ENCODE peak calls at places on chromosomes 2 and 18, in five cellular contexts. E, X, H, V and Q are unnamed samples.

GRCh38 chr2:85846411-85846810 is 42.4 kb downstream of the ST3GAL5 start:
- DNase-seq in E (peak; percentile 63), X (no peak), H (no peak), V (peak; percentile 85), Q (peak; percentile 16)

GRCh38 chr18:78986018-78986481 is 6.4 kb downstream of the SALL3 start:
- DNase-seq in E (peak; percentile 27), X (peak; percentile 81), H (no peak), V (no peak), Q (no peak)

GRCh38 chr18:36366994-36367839 is 69.7 kb downstream of the FHOD3 start:
- DNase-seq in E (peak; percentile 29), X (no peak), H (no peak), V (no peak), Q (no peak)

GRCh38 chr2:111091811-111092211 is 28.9 kb upstream of the BCL2L11 start:
- DNase-seq in E (no peak), X (no peak), H (no peak), V (no peak), Q (no peak)

GRCh38 chr18:52694804-52695203 is 354.8 kb downstream of the DCC start:
- DNase-seq in E (no peak), X (peak; percentile 56), H (no peak), V (no peak), Q (no peak)

GRCh38 chr2:13003500-13003899 is 286.8 kb downstream of the TRIB2 start:
- DNase-seq in E (peak; percentile 24), X (no peak), H (no peak), V (peak; percentile 20), Q (peak; percentile 55)

GRCh38 chr2:38376346-38376682 is 759 bp downstream of the ATL2 start:
- DNase-seq in E (peak; percentile 71), X (peak; percentile 73), H (no peak), V (peak; percentile 39), Q (peak; percentile 67)

GRCh38 chr18:9708882-9709877 is 1.1 kb downstream of the RAB31 start:
- DNase-seq in E (peak; percentile 38), X (no peak), H (peak; percentile 36), V (no peak), Q (peak; percentile 56)

GRCh38 chr2:37648316-37649011 is 23.0 kb downstream of the CDC42EP3 start:
- DNase-seq in E (peak; percentile 53), X (no peak), H (peak; percentile 86), V (no peak), Q (peak; percentile 75)

GRCh38 chr18:52200406-52200805 is 139.6 kb upstream of the DCC start:
- DNase-seq in E (no peak), X (no peak), H (no peak), V (no peak), Q (no peak)

GRCh38 chr2:118861741-118862140 is 14.3 kb upstream of the EN1 start:
- DNase-seq in E (no peak), X (no peak), H (no peak), V (no peak), Q (peak; percentile 46)

GRCh38 chr18:41828137-41828536 is 126.9 kb upstream of the PIK3C3 start:
- DNase-seq in E (no peak), X (no peak), H (no peak), V (no peak), Q (no peak)

DNA sequence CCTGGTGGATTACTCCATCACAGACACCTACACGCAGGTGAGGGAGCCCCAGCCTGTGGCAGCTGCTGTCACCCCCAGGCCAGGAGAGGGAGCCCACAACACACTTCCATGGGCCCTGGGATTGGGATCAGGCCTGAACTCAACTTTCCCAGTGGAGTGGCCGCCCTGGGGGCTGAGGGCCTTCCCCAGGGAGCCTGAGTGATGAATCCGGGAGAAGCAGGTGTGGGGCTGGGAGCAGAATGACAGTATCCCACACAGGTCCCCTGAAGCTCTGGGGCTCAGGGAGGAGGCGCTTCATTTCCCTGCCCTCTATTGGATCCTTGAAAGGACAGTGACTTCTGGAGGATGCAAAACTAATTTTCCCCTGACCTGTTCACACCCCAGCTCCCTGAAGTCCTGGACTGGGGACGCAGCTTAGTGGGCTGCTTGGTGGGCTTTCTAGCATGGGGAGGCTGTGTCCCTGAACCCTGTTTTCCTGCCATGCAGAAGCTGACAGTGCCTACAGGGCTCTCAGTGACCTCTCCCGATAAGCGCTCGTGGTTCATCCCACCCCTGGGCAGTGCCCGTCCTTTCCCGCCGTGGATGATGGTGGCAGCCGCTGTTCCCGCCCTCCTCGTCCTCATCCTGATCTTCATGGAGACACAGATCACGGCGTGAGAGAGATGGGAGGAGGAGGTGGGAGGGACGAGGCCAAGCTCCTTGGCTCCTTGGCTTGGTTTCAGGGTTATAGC is 11.0 kb downstream of the SLC4A3 start:
- DNase-seq in E (no peak), X (peak; percentile 52), H (no peak), V (no peak), Q (no peak)
- TF ChIP-seq CTCF in E (no peak), X (peak; percentile 62), H (no peak), V (peak; percentile 29), Q (peak; percentile 23)

GRCh38 chr2:36507408-36507812 is 90.6 kb downstream of the FEZ2 start:
- DNase-seq in E (peak; percentile 79), X (peak; percentile 68), H (no peak), V (peak; percentile 45), Q (peak; percentile 78)
- TF ChIP-seq CTCF in E (peak; percentile 96), X (peak; percentile 85), H (peak; percentile 24), V (peak; percentile 89), Q (peak; percentile 97)

DNA sequence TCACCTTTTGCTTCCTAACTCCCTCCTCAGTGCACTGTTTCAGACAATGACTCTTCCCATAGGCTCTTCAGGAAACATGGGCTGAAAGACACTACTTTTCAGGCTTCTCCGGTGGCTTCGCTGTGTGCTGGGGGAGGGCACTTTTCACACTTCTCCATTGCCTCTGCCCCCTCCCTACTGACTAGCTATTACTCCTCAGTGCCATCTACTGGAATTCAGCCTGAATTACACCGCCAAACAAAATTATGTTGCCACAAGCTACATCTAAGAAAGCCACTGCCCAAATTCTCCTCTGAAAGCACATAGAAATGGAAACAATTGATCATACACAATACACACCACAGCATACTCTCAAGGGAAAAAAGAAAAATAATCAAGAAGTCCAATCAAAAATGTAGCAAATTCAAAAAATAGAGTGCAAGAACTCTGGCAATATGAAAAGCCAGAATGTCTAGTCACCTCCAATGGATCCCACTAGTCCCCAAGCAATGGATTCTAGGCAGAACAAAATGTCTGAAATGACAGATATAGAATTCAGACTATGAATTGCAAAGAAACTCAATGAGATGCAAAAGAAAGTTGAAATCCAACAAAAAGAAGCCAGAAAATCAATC is 1139.4 kb upstream of the GYPC start:
- DNase-seq in E (peak; percentile 9), X (peak; percentile 15), H (no peak), V (no peak), Q (no peak)
- TF ChIP-seq CTCF in E (peak; percentile 55), X (peak; percentile 64), H (no peak), V (no peak), Q (peak; percentile 36)

GRCh38 chr18:63850010-63850409 is 37.5 kb upstream of the SERPINB2 start:
- DNase-seq in E (peak; percentile 53), X (peak; percentile 72), H (no peak), V (peak; percentile 61), Q (peak; percentile 30)
- TF ChIP-seq CTCF in E (peak; percentile 49), X (peak; percentile 77), H (no peak), V (peak; percentile 64), Q (peak; percentile 53)

GRCh38 chr2:160252278-160252887 is 52.3 kb upstream of the ITGB6 start:
- DNase-seq in E (peak; percentile 72), X (no peak), H (no peak), V (no peak), Q (peak; percentile 72)
- TF ChIP-seq CTCF in E (peak; percentile 75), X (peak; percentile 21), H (peak; percentile 65), V (peak; percentile 72), Q (peak; percentile 80)

DNA sequence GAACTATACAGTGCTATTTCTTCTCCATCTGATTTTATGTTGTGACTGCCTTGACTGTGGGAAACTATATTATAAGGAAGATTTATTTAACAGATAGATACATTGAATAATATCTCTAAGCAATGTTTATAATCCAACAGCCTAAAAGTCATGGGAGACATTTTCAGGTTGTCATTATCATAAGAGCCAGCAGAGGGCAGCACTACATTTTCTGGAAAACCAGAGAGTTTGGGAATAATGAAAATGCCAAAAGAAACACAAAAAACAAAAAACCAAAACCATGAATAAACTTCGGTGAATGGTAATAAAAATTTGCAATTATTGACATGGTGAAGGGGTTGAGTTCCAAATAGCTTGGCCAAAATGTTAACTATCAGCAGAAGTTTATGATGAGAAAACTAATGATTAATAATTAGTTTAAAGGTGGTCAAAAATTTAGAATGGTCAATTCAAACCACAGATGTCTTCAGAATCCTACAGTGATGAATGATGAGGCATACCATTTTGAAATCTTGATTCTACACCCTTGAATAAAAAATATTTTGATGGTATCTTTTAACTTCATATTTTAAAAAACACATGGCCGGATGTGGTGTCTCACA is 4.7 kb downstream of the EEF1B2 start:
- DNase-seq in E (peak; percentile 64), X (peak; percentile 26), H (no peak), V (peak; percentile 26), Q (peak; percentile 69)
- TF ChIP-seq CTCF in E (peak; percentile 58), X (peak; percentile 24), H (peak; percentile 45), V (peak; percentile 59), Q (peak; percentile 60)

GRCh38 chr2:187174582-187174981 is 273.5 kb downstream of the CALCRL start:
- DNase-seq in E (peak; percentile 17), X (no peak), H (no peak), V (no peak), Q (no peak)
- TF ChIP-seq CTCF in E (peak; percentile 52), X (peak; percentile 44), H (no peak), V (peak; percentile 34), Q (peak; percentile 48)

GRCh38 chr2:215830313-215830712 is 183.0 kb downstream of the MREG start:
- DNase-seq in E (peak; percentile 95), X (peak; percentile 57), H (peak; percentile 74), V (peak; percentile 79), Q (peak; percentile 95)
- TF ChIP-seq CTCF in E (no peak), X (no peak), H (no peak), V (no peak), Q (no peak)

DNA sequence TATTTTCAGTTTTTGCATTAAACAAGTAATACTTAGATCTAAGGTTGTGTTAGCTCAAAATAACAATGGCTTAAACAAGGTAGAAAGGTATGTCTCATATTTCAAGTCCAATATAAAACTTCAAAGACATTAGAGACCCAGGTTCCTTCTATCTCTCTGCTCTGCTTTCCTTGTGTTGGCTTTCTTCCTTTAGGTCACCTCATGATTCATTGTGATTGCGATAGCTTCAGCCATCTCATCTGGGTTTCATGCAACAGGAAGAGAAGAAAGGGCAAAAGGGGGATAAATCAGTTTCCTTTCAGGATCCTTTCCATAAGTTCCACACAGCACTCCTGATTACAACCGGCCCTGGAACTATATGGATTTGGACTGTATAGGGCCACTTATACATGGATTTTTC is 16.0 kb upstream of the TBR1 start:
- DNase-seq in E (peak; percentile 68), X (no peak), H (no peak), V (peak; percentile 47), Q (peak; percentile 13)
- TF ChIP-seq CTCF in E (no peak), X (no peak), H (no peak), V (no peak), Q (no peak)